ENCODE peak calls at places on chromosomes 16 and 17, in seven cellular contexts. P is sigmoid colon, B is prostate gland, N is upper lobe of left lung, S is transverse colon, U is esophagus muscularis mucosa, V is stomach. Z is an unnamed sample.

GRCh38 chr17:35423761-35424160 is 8.5 kb downstream of the SLFN12 start:
- DNase-seq in P (no peak), B (no peak), N (no peak), S (no peak), U (no peak), V (no peak), Z (no peak)

GRCh38 chr16:88116121-88116900 is 165.1 kb downstream of the BANP start:
- DNase-seq in P (no peak), B (no peak), N (peak), S (no peak), U (no peak), V (no peak), Z (no peak)

GRCh38 chr16:74842413-74842812 is 67.8 kb upstream of the FA2H start:
- DNase-seq in P (no peak), B (peak), N (no peak), S (no peak), U (no peak), V (no peak), Z (no peak)

GRCh38 chr16:28064150-28064549 is 636 bp upstream of the GSG1L start:
- DNase-seq in P (no peak), B (no peak), N (no peak), S (no peak), U (no peak), V (no peak), Z (no peak)

GRCh38 chr17:28282596-28282995 is 36.4 kb upstream of the TMEM97 start:
- DNase-seq in P (no peak), B (no peak), N (no peak), S (no peak), U (no peak), V (no peak), Z (peak)

GRCh38 chr17:38511126-38512108 is 83.2 kb downstream of the ARHGAP23 start:
- DNase-seq in P (no peak), B (no peak), N (no peak), S (no peak), U (no peak), V (no peak), Z (no peak)

GRCh38 chr17:39677581-39678339 is 9.5 kb downstream of the PNMT start:
- DNase-seq in P (peak), B (no peak), N (no peak), S (no peak), U (no peak), V (no peak), Z (no peak)

GRCh38 chr17:31060814-31061550 is 33.8 kb upstream of the NF1 start:
- DNase-seq in P (no peak), B (no peak), N (no peak), S (no peak), U (no peak), V (no peak), Z (no peak)

GRCh38 chr17:60749708-60750107 is 72.1 kb downstream of the BCAS3 start:
- DNase-seq in P (no peak), B (no peak), N (no peak), S (no peak), U (no peak), V (no peak), Z (no peak)

GRCh38 chr16:81266680-81267095 is 28.2 kb downstream of the BCO1 start:
- DNase-seq in P (no peak), B (no peak), N (no peak), S (peak), U (no peak), V (peak), Z (no peak)

GRCh38 chr16:88966986-88967799 is 9.8 kb downstream of the CBFA2T3 start:
- DNase-seq in P (no peak), B (no peak), N (peak), S (no peak), U (no peak), V (no peak), Z (no peak)

GRCh38 chr17:49913226-49914095 is 55.5 kb upstream of the DLX4 start:
- DNase-seq in P (no peak), B (no peak), N (no peak), S (no peak), U (no peak), V (no peak), Z (no peak)

GRCh38 chr16:76035689-76036088 is 241.5 kb upstream of the CNTNAP4 start:
- DNase-seq in P (no peak), B (no peak), N (no peak), S (no peak), U (no peak), V (no peak), Z (no peak)

GRCh38 chr16:46885960-46886763 is 2.0 kb downstream of the GPT2 start:
- DNase-seq in P (no peak), B (peak), N (no peak), S (no peak), U (no peak), V (peak), Z (no peak)

GRCh38 chr16:51834131-51834530 is 683.1 kb upstream of the SALL1 start:
- DNase-seq in P (no peak), B (no peak), N (no peak), S (no peak), U (no peak), V (no peak), Z (no peak)

GRCh38 chr16:14202697-14203096 is 131.6 kb downstream of the MRTFB start:
- DNase-seq in P (no peak), B (peak), N (no peak), S (no peak), U (no peak), V (no peak), Z (no peak)

GRCh38 chr16:52456368-52456767 is 90.6 kb downstream of the TOX3 start:
- DNase-seq in P (no peak), B (no peak), N (no peak), S (no peak), U (no peak), V (no peak), Z (no peak)

GRCh38 chr16:85465328-85466307 is 147.5 kb upstream of the GSE1 start:
- DNase-seq in P (no peak), B (no peak), N (no peak), S (no peak), U (no peak), V (no peak), Z (peak)

GRCh38 chr17:49880291-49881053 is 32.6 kb upstream of the TAC4 start:
- DNase-seq in P (peak), B (peak), N (peak), S (peak), U (no peak), V (peak), Z (peak)

GRCh38 chr17:45371414-45372324 is 54.8 kb upstream of the MAP3K14 start:
- DNase-seq in P (peak), B (peak), N (peak), S (peak), U (peak), V (peak), Z (peak)

GRCh38 chr16:15440852-15441251 is 6.5 kb downstream of the BMERB1 start:
- DNase-seq in P (no peak), B (no peak), N (no peak), S (no peak), U (no peak), V (no peak), Z (no peak)

GRCh38 chr16:9061358-9061813 is 30.1 kb upstream of the HAPSTR1 start:
- DNase-seq in P (no peak), B (no peak), N (no peak), S (peak), U (no peak), V (no peak), Z (no peak)

DNA sequence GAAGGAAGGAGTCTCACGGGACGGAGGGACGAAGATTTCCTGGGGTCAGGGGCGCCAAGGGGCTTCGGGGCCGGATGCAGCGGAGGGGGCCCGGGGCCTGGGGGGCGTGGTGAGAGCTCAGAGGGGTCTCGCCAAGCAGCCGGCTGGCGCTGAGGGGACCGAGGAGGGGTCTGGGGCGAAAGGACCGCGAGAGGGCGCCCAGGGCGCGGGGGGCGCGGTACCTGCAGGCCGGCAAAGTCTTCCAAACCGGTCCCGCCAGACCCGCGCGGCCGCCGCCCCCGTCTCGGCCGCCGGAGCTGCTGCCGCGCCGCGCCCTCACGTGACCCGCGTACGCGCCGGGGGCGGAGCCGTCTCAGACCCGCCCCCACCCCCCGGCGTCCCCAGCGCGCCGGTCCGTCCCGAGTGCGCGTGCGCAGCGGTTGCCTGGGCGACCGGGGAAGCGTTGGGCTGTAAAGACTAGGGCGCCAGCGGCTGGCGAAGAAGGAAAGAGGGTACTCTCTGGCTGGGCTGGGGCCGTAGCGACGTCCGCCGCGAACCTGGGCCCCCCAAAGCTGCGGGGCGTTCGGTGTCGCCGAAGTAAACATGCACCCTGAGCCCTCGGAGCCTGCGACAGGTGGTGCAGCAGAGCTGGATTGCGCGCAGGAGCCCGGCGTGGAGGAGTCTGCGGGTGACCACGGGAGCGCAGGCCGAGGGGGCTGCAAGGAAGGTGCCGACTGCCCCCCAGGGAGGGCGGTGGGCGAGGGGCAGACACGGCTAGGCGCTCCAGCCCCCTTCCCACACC is at the start of the genes DNAAF1 and HSDL1:
- DNase-seq in P (peak), B (peak), N (peak), S (peak), U (peak), V (peak), Z (peak)
- TF ChIP-seq POLR2AphosphoS5 in P (no peak), B (peak), N (no peak), S (no peak), U (peak), V (no peak), Z (no peak)

DNA sequence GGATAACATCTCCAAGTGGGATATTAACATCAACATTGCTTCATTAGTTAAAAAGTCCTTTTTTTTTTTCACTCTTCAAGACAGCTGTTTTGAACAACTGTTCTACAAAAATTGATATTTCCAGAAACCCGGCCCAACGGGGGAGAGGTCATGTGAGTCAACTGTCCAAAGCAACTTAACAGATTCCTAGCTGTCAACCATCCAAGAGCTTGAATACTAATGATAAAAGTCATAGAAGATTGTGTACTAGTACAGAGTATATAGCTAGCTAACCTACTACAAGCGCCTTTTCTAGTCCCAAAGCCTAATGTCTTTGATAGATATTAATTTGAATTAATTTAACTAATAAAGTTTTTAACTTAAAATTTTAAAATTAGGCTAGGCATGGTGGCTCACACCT is 171.9 kb downstream of the CYB561 start:
- DNase-seq in P (no peak), B (no peak), N (no peak), S (no peak), U (no peak), V (no peak), Z (no peak)
- TF ChIP-seq POLR2AphosphoS5 in P (no peak), B (no peak), N (no peak), S (no peak), U (no peak), V (no peak), Z (no peak)

GRCh38 chr16:56628486-56629035 is 3.0 kb downstream of the MT1E start:
- DNase-seq in P (no peak), B (no peak), N (no peak), S (no peak), U (no peak), V (no peak), Z (no peak)

GRCh38 chr16:56623637-56624036 is 1.9 kb upstream of the MT1E start:
- DNase-seq in P (no peak), B (no peak), N (no peak), S (no peak), U (no peak), V (no peak), Z (no peak)

GRCh38 chr16:56625943-56626654 is 518 bp downstream of the MT1E start:
- DNase-seq in P (peak), B (no peak), N (no peak), S (peak), U (no peak), V (no peak), Z (no peak)

GRCh38 chr16:56626685-56627084 is 1.1 kb downstream of the MT1E start:
- DNase-seq in P (no peak), B (no peak), N (no peak), S (no peak), U (no peak), V (no peak), Z (no peak)

DNA sequence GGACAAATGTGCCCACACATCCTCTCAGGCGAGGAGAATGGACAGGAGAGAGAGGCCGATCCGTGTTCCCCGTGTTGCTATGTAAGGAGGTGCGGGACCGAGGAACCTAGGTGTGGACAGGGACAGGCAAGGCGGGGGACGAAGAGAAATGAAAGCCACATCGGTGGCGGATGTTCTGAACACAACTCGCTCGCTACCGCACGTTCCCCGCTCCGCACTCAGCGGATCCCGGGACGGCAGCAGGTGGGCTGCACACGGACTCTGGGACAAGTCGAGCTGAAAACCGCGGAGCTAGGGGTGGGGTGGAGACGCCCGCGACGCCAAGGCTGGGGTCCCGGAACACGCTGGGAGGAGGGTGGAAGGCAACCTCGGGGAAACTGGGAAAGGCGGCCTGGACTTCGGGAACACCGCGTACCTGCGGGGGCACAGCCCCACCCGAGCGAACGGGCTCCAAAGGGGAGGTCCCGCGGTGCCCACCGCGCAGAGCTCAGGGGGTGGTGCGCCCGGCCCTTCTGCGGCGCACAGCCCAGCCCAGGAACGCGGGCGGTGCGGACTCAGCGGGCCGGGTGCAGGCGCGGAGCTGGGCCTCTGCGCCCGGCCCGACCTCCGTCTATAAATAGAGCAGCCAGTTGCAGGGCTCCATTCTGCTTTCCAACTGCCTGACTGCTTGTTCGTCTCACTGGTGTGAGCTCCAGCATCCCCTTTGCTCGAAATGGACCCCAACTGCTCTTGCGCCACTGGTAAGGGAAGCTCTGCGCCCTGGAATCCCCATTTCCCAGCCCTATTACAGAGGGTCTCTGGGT is at the start of gene MT1E:
- DNase-seq in P (peak), B (peak), N (peak), S (peak), U (no peak), V (peak), Z (peak)
- TF ChIP-seq POLR2AphosphoS5 in P (peak), B (peak), N (peak), S (peak), U (peak), V (peak), Z (peak)

GRCh38 chr17:77494664-77495435 is 354.1 kb downstream of the SEC14L1 start:
- DNase-seq in P (peak), B (peak), N (peak), S (peak), U (no peak), V (peak), Z (peak)
- TF ChIP-seq POLR2AphosphoS5 in P (peak), B (peak), N (peak), S (peak), U (peak), V (no peak), Z (peak)

GRCh38 chr16:10940501-10941079 is 1.7 kb downstream of the DEXI start:
- DNase-seq in P (no peak), B (no peak), N (no peak), S (no peak), U (no peak), V (no peak), Z (no peak)

GRCh38 chr16:10944249-10945064 is at the start of gene CLEC16A:
- DNase-seq in P (peak), B (peak), N (peak), S (peak), U (peak), V (peak), Z (peak)

GRCh38 chr16:10945065-10945787 is 862 bp downstream of the CLEC16A start:
- DNase-seq in P (no peak), B (no peak), N (no peak), S (no peak), U (no peak), V (no peak), Z (no peak)

GRCh38 chr16:10941127-10941933 is 938 bp downstream of the DEXI start:
- DNase-seq in P (no peak), B (no peak), N (no peak), S (peak), U (no peak), V (no peak), Z (no peak)

DNA sequence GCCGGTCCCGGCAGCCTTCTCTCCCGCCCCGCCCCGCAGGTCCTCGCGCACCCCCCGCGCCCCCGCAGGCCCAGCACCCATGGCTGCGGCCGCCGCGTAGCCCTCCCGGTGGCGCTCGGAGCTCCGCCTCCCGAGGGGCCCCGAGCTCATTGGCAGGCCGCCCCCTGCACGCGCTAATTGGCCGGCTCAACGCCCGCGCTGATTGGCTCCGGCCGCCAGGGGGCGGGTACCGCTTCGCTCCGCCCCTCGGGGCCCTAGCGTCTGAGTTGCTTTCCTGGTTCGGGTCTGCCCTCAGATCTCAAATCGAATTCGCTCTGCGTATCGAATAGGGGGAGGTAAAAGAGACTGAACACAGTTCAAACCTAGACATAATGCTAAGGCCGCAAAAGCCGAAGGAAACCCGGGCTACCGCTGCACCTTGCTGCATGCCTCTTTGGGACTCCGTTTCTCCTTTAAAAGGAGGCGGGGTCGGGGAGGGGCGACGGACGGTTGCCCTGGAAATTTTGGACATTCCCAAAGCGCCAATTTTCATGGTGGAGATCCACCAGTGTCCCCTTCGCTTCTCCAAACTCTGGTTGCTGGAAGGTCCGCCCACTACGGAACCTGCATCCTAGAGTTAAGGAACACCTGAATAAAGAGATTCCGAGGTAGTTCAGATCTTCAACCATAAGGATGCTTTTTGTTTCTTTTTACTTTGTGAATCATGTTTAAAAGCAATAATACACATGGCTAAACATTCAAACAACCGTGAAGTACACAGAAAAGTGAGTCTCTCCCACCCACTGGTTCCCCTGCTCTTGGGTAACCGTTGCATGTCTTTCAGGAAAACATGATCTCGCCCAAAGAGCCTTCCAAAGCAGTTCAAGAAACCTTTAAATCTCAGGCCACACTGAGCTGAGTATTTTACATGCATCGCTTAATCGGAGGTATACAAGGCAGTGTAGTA is at the start of gene DEXI:
- DNase-seq in P (peak), B (peak), N (peak), S (peak), U (peak), V (peak), Z (peak)
- TF ChIP-seq POLR2AphosphoS5 in P (peak), B (peak), N (peak), S (peak), U (peak), V (peak), Z (peak)

GRCh38 chr17:7816926-7817642 is 16.9 kb upstream of the KDM6B start:
- DNase-seq in P (no peak), B (no peak), N (no peak), S (no peak), U (no peak), V (no peak), Z (no peak)
- TF ChIP-seq POLR2AphosphoS5 in P (no peak), B (no peak), N (no peak), S (no peak), U (no peak), V (no peak), Z (no peak)

GRCh38 chr17:77491921-77492445 is 351.2 kb downstream of the SEC14L1 start:
- DNase-seq in P (peak), B (no peak), N (peak), S (peak), U (no peak), V (no peak), Z (no peak)
- TF ChIP-seq POLR2AphosphoS5 in P (no peak), B (no peak), N (no peak), S (no peak), U (no peak), V (no peak), Z (no peak)